ENCODE peak calls at places on chromosomes 11 and 22, in five cellular contexts. C, B, W, E and R are unnamed samples.

GRCh38 chr11:22761066-22761465 is 68.5 kb downstream of the SVIP start:
- DNase-seq in E (no peak), C (peak; percentile 4), W (no peak), B (no peak), R (no peak)

GRCh38 chr22:45881524-45881875 is 95.5 kb downstream of the WNT7B start:
- DNase-seq in E (no peak), C (no peak), B (no peak), W (no peak), R (no peak)

GRCh38 chr11:57410287-57410686 is 16.6 kb downstream of the SLC43A3 start:
- DNase-seq in C (no peak), E (no peak), W (no peak), B (no peak), R (no peak)

GRCh38 chr11:93648168-93648567 is 13.3 kb upstream of the CEP295 start:
- DNase-seq in B (no peak), C (no peak), W (no peak), E (no peak), R (no peak)

GRCh38 chr22:45341503-45341902 is 31.8 kb downstream of the FAM118A start:
- DNase-seq in W (no peak), C (no peak), B (no peak), E (no peak), R (no peak)

GRCh38 chr11:63729326-63729725 is 39.2 kb downstream of the ZFTA start:
- DNase-seq in E (no peak), B (no peak), W (no peak), C (no peak), R (no peak)

GRCh38 chr11:125393331-125393730 is 102.7 kb downstream of the FEZ1 start:
- DNase-seq in B (no peak), C (no peak), E (no peak), W (no peak), R (no peak)

GRCh38 chr22:21985214-21985613 is 2.6 kb upstream of the TOP3B start:
- DNase-seq in E (no peak), C (no peak), W (no peak), B (no peak), R (no peak)

GRCh38 chr11:86183694-86184093 is 60.9 kb upstream of the EED start:
- DNase-seq in E (no peak), C (no peak), B (no peak), W (no peak), R (no peak)

GRCh38 chr11:65274734-65275682 is 13.2 kb downstream of the POLA2 start:
- DNase-seq in C (peak; percentile 76), E (no peak), B (no peak), W (peak; percentile 29), R (no peak)

GRCh38 chr11:105139669-105140068 is at the start of gene CARD18:
- DNase-seq in E (no peak), B (no peak), W (no peak), C (no peak), R (no peak)

GRCh38 chr11:63592975-63593395 is 21.2 kb downstream of the PLAAT3 start:
- DNase-seq in C (peak; percentile 36), E (no peak), W (no peak), B (no peak), R (no peak)

GRCh38 chr22:42303304-42304020 is 33.0 kb upstream of the TCF20 start:
- DNase-seq in E (no peak), W (no peak), B (no peak), C (no peak), R (no peak)

GRCh38 chr11:116379185-116379828 is 393.5 kb downstream of the BUD13 start:
- DNase-seq in B (no peak), W (no peak), E (no peak), C (no peak), R (no peak)

GRCh38 chr22:36765943-36766450 is 9.9 kb downstream of the IFT27 start:
- DNase-seq in C (no peak), B (no peak), E (no peak), W (no peak), R (no peak)

GRCh38 chr11:61472282-61472681 is 36.3 kb upstream of the LRRC10B start:
- DNase-seq in W (no peak), C (no peak), E (no peak), B (no peak), R (no peak)

GRCh38 chr11:64241430-64242153 is 697 bp downstream of the FKBP2 start:
- DNase-seq in W (peak; percentile 99), E (no peak), B (peak; percentile 88), C (peak; percentile 95), R (peak; percentile 92)

GRCh38 chr11:34104680-34105078 is 750 bp upstream of the NAT10 start:
- DNase-seq in W (no peak), B (no peak), E (no peak), C (no peak), R (no peak)

GRCh38 chr11:102438311-102439062 is 14.1 kb downstream of the TMEM123 start:
- DNase-seq in E (no peak), W (no peak), C (no peak), B (no peak), R (no peak)
- TF ChIP-seq TAF1 in E (no peak), W (no peak), C (no peak), B (no peak), R (no peak)

DNA sequence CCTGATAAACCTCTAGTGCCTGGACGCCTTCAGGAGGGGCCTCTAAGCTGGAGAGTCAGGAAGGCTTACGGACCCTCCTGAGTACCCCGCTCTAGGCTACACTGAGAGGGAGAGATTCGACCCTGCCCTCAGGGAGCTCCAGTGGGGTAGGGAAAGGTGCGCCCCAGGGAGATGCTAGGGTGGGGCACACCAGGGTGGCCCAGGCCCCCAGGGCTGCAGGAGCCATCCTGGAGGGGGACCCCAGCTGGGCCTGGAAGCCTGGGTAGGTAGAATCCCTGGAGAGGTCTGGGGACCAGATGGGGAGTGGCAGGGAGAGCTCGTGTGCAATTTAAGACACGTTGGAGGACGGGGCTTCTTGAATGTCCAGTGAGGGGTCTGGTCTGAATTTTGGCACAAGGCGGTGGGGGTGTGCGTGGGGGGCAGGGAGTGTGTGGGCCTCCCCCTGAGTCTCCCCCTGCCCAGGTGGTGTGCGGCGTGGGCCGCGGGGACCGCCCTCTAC is 4.7 kb downstream of the CARNS1 start:
- DNase-seq in W (no peak), B (no peak), E (no peak), C (no peak), R (no peak)
- TF ChIP-seq TAF1 in W (no peak), B (no peak), E (no peak), C (no peak), R (no peak)

DNA sequence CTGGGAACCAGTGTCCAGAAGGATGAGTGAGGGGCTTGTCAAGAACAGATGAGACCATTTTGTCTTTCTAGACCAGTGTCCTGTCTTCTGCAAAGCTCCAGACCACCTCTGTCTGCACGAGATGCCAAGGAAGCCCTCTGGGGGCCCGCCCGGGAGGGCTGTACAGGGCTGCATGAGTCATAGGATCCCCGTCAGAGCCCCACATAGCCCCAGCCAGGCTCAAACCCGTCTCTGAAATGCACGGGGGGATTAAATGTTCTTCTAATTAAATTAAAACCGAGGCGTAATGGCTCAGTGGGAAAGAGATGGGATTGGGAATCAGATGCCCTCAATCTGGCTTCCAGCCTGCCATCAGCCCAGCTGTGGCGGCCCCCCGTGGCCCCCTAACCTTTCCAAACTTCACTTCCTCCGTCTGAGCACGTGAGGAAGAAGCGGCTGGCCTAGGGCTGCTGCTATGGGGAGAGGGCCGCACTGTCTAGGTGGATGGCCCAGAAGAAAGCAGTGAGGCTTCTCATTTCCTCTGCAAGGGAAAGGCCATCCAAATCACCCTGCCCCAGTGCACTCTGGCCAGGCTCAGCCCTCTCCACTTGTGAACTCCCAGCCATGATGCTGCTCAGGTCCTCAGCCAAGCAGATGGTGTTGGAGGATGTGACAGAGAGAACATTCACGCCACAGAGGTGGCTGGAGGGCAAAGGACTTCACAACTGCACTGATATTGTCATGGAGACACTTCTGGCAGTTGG is 32.8 kb downstream of the KCNQ1OT1 start:
- DNase-seq in B (no peak), W (no peak), C (no peak), E (no peak), R (no peak)
- TF ChIP-seq TAF1 in B (no peak), W (no peak), C (no peak), E (no peak), R (no peak)

DNA sequence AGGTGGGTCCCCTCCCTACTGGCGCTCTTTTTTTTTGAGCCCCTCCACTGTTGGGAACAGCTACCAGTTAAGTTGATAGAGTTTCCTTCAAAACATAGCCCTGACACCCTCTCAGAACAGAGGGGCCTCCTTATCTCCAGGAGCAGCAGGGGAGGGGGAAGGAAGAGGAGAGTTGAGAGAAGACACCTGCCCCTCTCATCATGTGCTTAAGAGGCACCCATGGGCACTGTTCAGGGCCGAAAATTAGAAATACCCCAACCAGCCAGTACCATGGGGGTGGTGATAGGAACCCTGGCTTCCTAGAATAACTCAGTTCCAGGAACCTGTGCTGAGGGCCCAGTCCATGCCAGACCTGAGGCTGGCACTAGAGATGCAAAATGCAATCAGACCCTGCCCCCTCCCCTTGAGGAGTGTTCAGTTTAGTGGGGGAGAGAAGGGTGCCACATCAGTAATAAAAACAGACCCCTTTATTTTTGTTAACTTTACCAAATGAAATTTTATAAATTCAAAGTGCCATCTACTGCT is 9.4 kb upstream of the GDPD5 start:
- DNase-seq in W (no peak), C (no peak), B (no peak), E (no peak), R (no peak)
- TF ChIP-seq TAF1 in W (no peak), C (no peak), B (no peak), E (no peak), R (no peak)

GRCh38 chr11:122803306-122803705 is 35.0 kb upstream of the CRTAM start:
- DNase-seq in B (no peak), W (no peak), C (no peak), E (no peak), R (no peak)
- TF ChIP-seq TAF1 in B (no peak), W (no peak), C (no peak), E (no peak), R (no peak)

GRCh38 chr11:69089258-69089657 is 40.5 kb downstream of the TPCN2 start:
- DNase-seq in E (no peak), W (no peak), B (no peak), C (no peak), R (no peak)
- TF ChIP-seq TAF1 in E (no peak), W (no peak), B (no peak), C (no peak), R (no peak)

GRCh38 chr11:122910775-122911174 is 28.2 kb downstream of the JHY start:
- DNase-seq in W (no peak), E (no peak), B (no peak), C (peak; percentile 30), R (no peak)
- TF ChIP-seq TAF1 in W (no peak), E (no peak), B (no peak), C (no peak), R (no peak)

DNA sequence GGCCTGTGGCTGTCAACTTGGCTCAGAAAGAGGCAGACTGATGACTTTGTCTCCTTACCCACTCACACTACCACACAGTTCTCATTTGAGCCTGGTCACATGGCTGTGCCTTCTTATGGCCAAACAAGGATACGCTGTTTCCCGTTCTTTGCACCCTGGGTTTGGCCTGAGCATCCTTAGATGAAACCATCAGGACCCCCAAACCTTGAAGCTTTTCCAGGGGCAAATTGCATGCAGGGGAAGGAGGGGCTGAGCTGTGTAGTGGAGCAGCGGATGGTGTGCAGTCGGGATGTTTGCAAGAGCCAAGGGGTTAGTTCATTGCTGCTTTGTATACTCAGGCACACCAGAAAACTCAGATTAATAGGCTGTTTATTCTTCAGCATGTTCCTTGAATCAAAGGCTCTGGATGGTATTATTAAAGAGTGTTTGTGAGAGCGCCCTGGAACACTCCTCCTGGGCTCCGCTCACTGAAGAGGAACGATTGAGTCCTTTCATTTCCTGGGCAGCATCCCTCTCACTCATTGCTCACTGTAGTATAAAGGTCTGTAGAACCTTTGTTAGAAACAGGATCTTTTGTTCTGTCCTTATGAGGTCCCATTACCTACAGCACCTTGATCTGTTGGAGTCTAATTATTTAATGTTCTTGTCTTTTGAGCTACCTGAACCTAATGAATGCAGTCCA is 69.7 kb downstream of the ARFGAP2 start:
- DNase-seq in W (no peak), C (no peak), E (no peak), B (no peak), R (no peak)
- TF ChIP-seq TAF1 in W (no peak), C (no peak), E (no peak), B (no peak), R (no peak)